ENCODE peak calls at places on chromosomes 1 and 21, in seven cellular contexts. V, J, E, Q, K, N and T are unnamed samples.

GRCh38 chr1:75058424-75058823 is 75.8 kb upstream of the LHX8 start:
- DNase-seq in J (no peak), K (no peak), E (no peak), V (no peak), N (no peak), Q (no peak), T (no peak)

GRCh38 chr1:192632188-192632587 is 3.8 kb upstream of the RGS13 start:
- DNase-seq in J (no peak), N (no peak), K (no peak), Q (no peak), E (no peak), V (no peak), T (no peak)

GRCh38 chr21:24224411-24224810 is 1382.9 kb downstream of the MRPL39 start:
- DNase-seq in N (no peak), J (no peak), E (no peak), Q (no peak), K (no peak), V (no peak), T (no peak)

GRCh38 chr1:158019177-158019868 is 25.9 kb downstream of the KIRREL1 start:
- DNase-seq in E (no peak), V (peak), J (peak), K (no peak), Q (no peak), N (no peak), T (peak)

GRCh38 chr1:6582370-6582769 is 2.6 kb downstream of the ZBTB48 start:
- DNase-seq in Q (no peak), N (peak), J (no peak), K (no peak), E (no peak), V (no peak), T (no peak)

GRCh38 chr21:33642896-33643657 is 776 bp downstream of the ITSN1 start:
- DNase-seq in J (no peak), E (no peak), K (peak), N (peak), V (peak), Q (no peak), T (no peak)

GRCh38 chr1:222920169-222920568 is 105.3 kb downstream of the DISP1 start:
- DNase-seq in V (no peak), E (no peak), N (no peak), J (no peak), K (no peak), Q (no peak), T (no peak)

GRCh38 chr21:15071012-15071411 is 6.2 kb upstream of the NRIP1 start:
- DNase-seq in K (no peak), Q (no peak), J (no peak), E (no peak), N (no peak), V (no peak), T (no peak)

GRCh38 chr1:905811-906531 is 17.8 kb upstream of the SAMD11 start:
- DNase-seq in E (peak), J (no peak), Q (no peak), N (peak), K (peak), V (peak), T (no peak)